ENCODE peak calls at places on chromosome 21, in eight cellular contexts. T is HFF-Myc; B is cardiac fibroblast; J is body of pancreas; G is CD4-positive, CD25-positive, alpha-beta regulatory T cell; O is kidney epithelial cell; V is neural progenitor cell; N is astrocyte of the cerebellum. M is an unnamed sample.

GRCh38 chr21:37380349-37381323 is 14.1 kb downstream of the DYRK1A start:
- DNase-seq in T (no peak), B (no peak), J (peak), G (no peak), O (no peak), V (peak), N (no peak), M (peak)

GRCh38 chr21:23853796-23854379 is 1753.4 kb downstream of the MRPL39 start:
- DNase-seq in T (no peak), B (peak), J (peak), G (peak), O (no peak), V (no peak), N (peak), M (no peak)

GRCh38 chr21:42319368-42319767 is 4.2 kb upstream of the TFF3 start:
- DNase-seq in T (no peak), B (no peak), J (no peak), G (peak), O (no peak), V (no peak), N (no peak), M (no peak)

GRCh38 chr21:15311510-15311909 is 246.7 kb upstream of the NRIP1 start:
- DNase-seq in T (no peak), B (no peak), J (no peak), G (no peak), O (no peak), V (no peak), N (no peak), M (no peak)

GRCh38 chr21:34889287-34889536 is 159.9 kb downstream of the RUNX1 start:
- DNase-seq in T (no peak), B (peak), J (peak), G (peak), O (no peak), V (no peak), N (no peak), M (peak)

GRCh38 chr21:14453339-14453738 is 70.4 kb upstream of the HSPA13 start:
- DNase-seq in T (no peak), B (no peak), J (peak), G (peak), O (no peak), V (no peak), N (no peak), M (no peak)

GRCh38 chr21:35252831-35253230 is 203.7 kb upstream of the RUNX1 start:
- DNase-seq in T (no peak), B (peak), J (no peak), G (peak), O (no peak), V (no peak), N (no peak), M (no peak)

GRCh38 chr21:27796106-27796505 is 829.2 kb upstream of the ADAMTS5 start:
- DNase-seq in T (peak), B (peak), J (no peak), G (no peak), O (no peak), V (peak), N (peak), M (no peak)

GRCh38 chr21:35469446-35469845 is 420.3 kb upstream of the RUNX1 start:
- DNase-seq in T (no peak), B (no peak), J (no peak), G (no peak), O (no peak), V (no peak), N (no peak), M (no peak)

GRCh38 chr21:41647806-41648561 is 118.9 kb downstream of the RIPK4 start:
- DNase-seq in T (no peak), B (no peak), J (no peak), G (no peak), O (no peak), V (no peak), N (no peak), M (no peak)

GRCh38 chr21:36235058-36235582 is 78.5 kb downstream of the DOP1B start:
- DNase-seq in T (no peak), B (no peak), J (peak), G (no peak), O (no peak), V (peak), N (no peak), M (peak)

GRCh38 chr21:36265431-36265830 is 54.6 kb upstream of the MORC3 start:
- DNase-seq in T (no peak), B (no peak), J (no peak), G (no peak), O (no peak), V (no peak), N (no peak), M (no peak)

GRCh38 chr21:31284797-31285397 is 59.2 kb downstream of the TIAM1 start:
- DNase-seq in T (peak), B (peak), J (no peak), G (no peak), O (no peak), V (no peak), N (no peak), M (no peak)

GRCh38 chr21:41763398-41763931 is 3.4 kb downstream of the RIPK4 start:
- DNase-seq in T (no peak), B (no peak), J (no peak), G (no peak), O (no peak), V (peak), N (no peak), M (no peak)

GRCh38 chr21:27787046-27787445 is 820.2 kb upstream of the ADAMTS5 start:
- DNase-seq in T (no peak), B (peak), J (no peak), G (no peak), O (no peak), V (no peak), N (no peak), M (no peak)

GRCh38 chr21:36008505-36008904 is 51.8 kb downstream of the SETD4 start:
- DNase-seq in T (no peak), B (no peak), J (no peak), G (no peak), O (no peak), V (no peak), N (no peak), M (no peak)

GRCh38 chr21:31293986-31294385 is 50.1 kb downstream of the TIAM1 start:
- DNase-seq in T (peak), B (peak), J (no peak), G (no peak), O (peak), V (no peak), N (peak), M (no peak)

GRCh38 chr21:17441370-17441769 is 71.5 kb upstream of the CXADR start:
- DNase-seq in T (no peak), B (peak), J (peak), G (no peak), O (no peak), V (no peak), N (peak), M (no peak)

GRCh38 chr21:42214921-42215320 is 4.0 kb upstream of the ABCG1 start:
- DNase-seq in T (no peak), B (no peak), J (no peak), G (no peak), O (no peak), V (no peak), N (no peak), M (no peak)

GRCh38 chr21:43004926-43005325 is 30.6 kb downstream of the PKNOX1 start:
- DNase-seq in T (no peak), B (no peak), J (no peak), G (no peak), O (no peak), V (no peak), N (peak), M (no peak)

GRCh38 chr21:28540514-28540913 is 452.2 kb downstream of the LTN1 start:
- DNase-seq in T (peak), B (peak), J (no peak), G (no peak), O (no peak), V (no peak), N (no peak), M (no peak)

GRCh38 chr21:43913928-43914327 is 48.9 kb downstream of the AGPAT3 start:
- DNase-seq in T (no peak), B (peak), J (no peak), G (no peak), O (no peak), V (no peak), N (peak), M (peak)

GRCh38 chr21:37582613-37583012 is 216.0 kb downstream of the DYRK1A start:
- DNase-seq in T (peak), B (peak), J (peak), G (peak), O (peak), V (peak), N (peak), M (peak)

DNA sequence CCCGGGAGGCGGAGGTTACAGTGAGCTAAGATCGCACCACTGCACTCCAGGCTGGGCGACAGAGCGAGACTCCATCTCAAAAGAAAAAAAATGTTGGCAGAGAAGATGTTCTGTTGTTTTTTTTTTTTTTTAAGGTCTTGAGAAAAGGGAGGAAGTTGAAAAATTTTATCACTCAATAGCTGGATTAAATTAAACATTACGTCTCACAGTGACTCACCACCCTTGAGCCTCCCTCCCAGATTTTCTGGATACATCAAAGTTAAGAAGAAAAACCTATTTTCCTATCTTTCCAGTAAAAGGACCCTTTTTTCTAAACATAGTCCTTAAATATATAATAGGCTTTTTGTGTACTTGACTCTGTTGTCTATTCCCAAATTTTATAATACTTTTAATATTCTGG is 35.5 kb downstream of the IFNAR1 start:
- DNase-seq in T (peak), B (peak), J (no peak), G (no peak), O (no peak), V (no peak), N (no peak), M (no peak)
- H3K4me3 ChIP-seq in T (no peak), B (no peak), J (no peak), G (no peak), O (no peak), V (no peak), N (no peak), M (no peak)

GRCh38 chr21:40422851-40423635 is 423.9 kb downstream of the DSCAM start:
- DNase-seq in T (no peak), B (no peak), J (no peak), G (no peak), O (peak), V (no peak), N (no peak), M (no peak)
- H3K4me3 ChIP-seq in T (no peak), B (no peak), J (no peak), G (no peak), O (no peak), V (no peak), N (no peak), M (no peak)

DNA sequence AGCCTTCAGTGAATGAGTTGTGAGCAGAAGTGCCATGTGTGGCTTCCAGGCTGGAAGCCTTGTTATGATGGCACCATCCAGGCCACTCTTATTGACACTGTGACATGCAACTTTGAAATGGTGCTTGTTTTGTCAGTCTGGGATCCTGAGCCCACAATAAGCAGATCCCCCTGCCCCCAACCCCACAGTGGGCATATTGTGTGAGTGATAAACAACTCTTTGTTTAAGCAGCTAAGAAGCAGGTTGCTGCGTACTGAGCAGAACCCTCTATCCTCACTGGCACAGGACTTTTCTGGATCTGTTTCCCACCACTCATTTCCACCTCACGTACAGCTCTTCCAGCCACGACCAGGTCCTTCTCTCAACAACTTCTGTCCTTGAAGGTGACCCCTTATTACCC is 375.3 kb downstream of the PCP4 start:
- DNase-seq in T (no peak), B (no peak), J (no peak), G (no peak), O (no peak), V (no peak), N (no peak), M (no peak)
- H3K4me3 ChIP-seq in T (no peak), B (no peak), J (no peak), G (no peak), O (no peak), V (no peak), N (no peak), M (no peak)

DNA sequence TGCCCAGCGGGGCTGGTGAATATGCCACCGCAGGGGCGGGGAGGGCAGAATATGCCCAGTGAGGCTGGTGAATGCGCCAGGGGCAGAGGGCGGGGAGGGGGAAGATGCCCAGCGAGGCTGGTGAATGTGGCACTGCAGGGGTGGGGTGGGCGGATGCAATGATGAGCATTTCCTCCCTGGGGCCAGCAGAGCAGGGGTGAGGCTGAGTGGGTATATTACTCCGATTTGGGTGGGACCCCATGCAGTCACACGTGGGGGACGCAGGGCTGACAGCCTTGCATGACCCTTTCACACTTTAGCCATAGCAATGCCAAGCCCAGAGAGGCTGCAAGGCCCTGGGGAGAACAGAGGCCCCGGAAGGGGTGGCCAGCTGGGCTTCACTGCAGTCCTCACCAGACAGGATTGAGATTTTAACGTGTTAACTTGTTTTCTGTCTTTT is 9.3 kb upstream of the SLX9 start:
- DNase-seq in T (no peak), B (peak), J (no peak), G (peak), O (no peak), V (no peak), N (no peak), M (no peak)
- H3K4me3 ChIP-seq in T (no peak), B (no peak), J (no peak), G (peak), O (no peak), V (no peak), N (no peak), M (no peak)

DNA sequence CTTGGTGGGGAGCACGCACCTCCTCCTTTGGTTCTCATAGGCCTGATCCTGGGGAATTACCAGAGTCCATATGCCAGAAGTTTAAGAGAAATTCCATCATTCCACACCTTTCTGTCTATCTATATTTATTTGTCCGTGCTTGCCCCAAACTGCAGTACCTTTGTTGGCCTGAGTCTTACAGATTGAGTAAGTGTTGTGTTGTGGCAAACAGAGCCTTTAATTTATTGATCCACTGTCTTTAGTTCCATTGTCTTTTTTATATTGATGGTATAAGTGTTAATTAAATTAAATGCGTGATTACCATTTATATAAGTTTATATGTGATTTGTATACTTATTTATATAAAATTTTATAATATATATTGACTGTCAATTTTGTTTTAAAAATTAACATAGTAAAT is 4.9 kb downstream of the SH3BGR start:
- DNase-seq in T (no peak), B (no peak), J (no peak), G (no peak), O (no peak), V (peak), N (no peak), M (no peak)
- H3K4me3 ChIP-seq in T (no peak), B (no peak), J (no peak), G (no peak), O (no peak), V (no peak), N (no peak), M (no peak)

GRCh38 chr21:45405271-45405818 is 380 bp downstream of the COL18A1 start:
- DNase-seq in T (no peak), B (peak), J (no peak), G (no peak), O (no peak), V (peak), N (no peak), M (peak)
- H3K4me3 ChIP-seq in T (peak), B (peak), J (no peak), G (no peak), O (peak), V (peak), N (peak), M (no peak)